ENCODE peak calls at places on chromosome 17, in eight cellular contexts. One of them, this sample, is unnamed.
A peak's percentile ranks its signal among the peaks of the same experiment; 100 is the strongest.

GRCh38 chr17:8133398-8133797 is 9.5 kb upstream of the HES7 start:
- DNase-seq in cardiac fibroblast: no peak
- DNase-seq in NCI-H2029 treated with DMSO at 0.1 percent for 48 hours: no peak
- DNase-seq in NCI-H345: no peak
- DNase-seq in activated CD4-positive, alpha-beta T cell treated with anti-CD3 and anti-CD28 coated beads, Interleukin-2, amount 10 ng/mL, durations not matched to agents 7 days and 5 days: no peak
- DNase-seq in stimulated activated CD8-positive, alpha-beta memory T cell treated with anti-CD3 and anti-CD28 coated beads, Interleukin-4, amount 100 ng/mL, for 24 hours: no peak
- DNase-seq in memory B cell: no peak
- DNase-seq in HFFc6: no peak
- DNase-seq in this sample: no peak

GRCh38 chr17:6713130-6713917 is at the start of gene SLC13A5:
- DNase-seq in cardiac fibroblast: peak; percentile 29
- DNase-seq in NCI-H2029 treated with DMSO at 0.1 percent for 48 hours: no peak
- DNase-seq in NCI-H345: no peak
- DNase-seq in activated CD4-positive, alpha-beta T cell treated with anti-CD3 and anti-CD28 coated beads, Interleukin-2, amount 10 ng/mL, durations not matched to agents 7 days and 5 days: peak; percentile 8
- DNase-seq in stimulated activated CD8-positive, alpha-beta memory T cell treated with anti-CD3 and anti-CD28 coated beads, Interleukin-4, amount 100 ng/mL, for 24 hours: no peak
- DNase-seq in memory B cell: no peak
- DNase-seq in HFFc6: no peak
- DNase-seq in this sample: peak; percentile 5

GRCh38 chr17:1894753-1895339 is 65.0 kb downstream of the RPA1 start:
- DNase-seq in cardiac fibroblast: no peak
- DNase-seq in NCI-H2029 treated with DMSO at 0.1 percent for 48 hours: no peak
- DNase-seq in NCI-H345: no peak
- DNase-seq in activated CD4-positive, alpha-beta T cell treated with anti-CD3 and anti-CD28 coated beads, Interleukin-2, amount 10 ng/mL, durations not matched to agents 7 days and 5 days: no peak
- DNase-seq in stimulated activated CD8-positive, alpha-beta memory T cell treated with anti-CD3 and anti-CD28 coated beads, Interleukin-4, amount 100 ng/mL, for 24 hours: no peak
- DNase-seq in memory B cell: no peak
- DNase-seq in HFFc6: no peak
- DNase-seq in this sample: no peak

GRCh38 chr17:27241346-27241946 is 52.5 kb upstream of the WSB1 start:
- DNase-seq in cardiac fibroblast: peak; percentile 50
- DNase-seq in NCI-H2029 treated with DMSO at 0.1 percent for 48 hours: no peak
- DNase-seq in NCI-H345: no peak
- DNase-seq in activated CD4-positive, alpha-beta T cell treated with anti-CD3 and anti-CD28 coated beads, Interleukin-2, amount 10 ng/mL, durations not matched to agents 7 days and 5 days: no peak
- DNase-seq in stimulated activated CD8-positive, alpha-beta memory T cell treated with anti-CD3 and anti-CD28 coated beads, Interleukin-4, amount 100 ng/mL, for 24 hours: no peak
- DNase-seq in memory B cell: no peak
- DNase-seq in HFFc6: peak; percentile 15
- DNase-seq in this sample: no peak

GRCh38 chr17:10613775-10614513 is 43.2 kb downstream of the MYH3 start:
- DNase-seq in cardiac fibroblast: peak; percentile 57
- DNase-seq in NCI-H2029 treated with DMSO at 0.1 percent for 48 hours: no peak
- DNase-seq in NCI-H345: no peak
- DNase-seq in activated CD4-positive, alpha-beta T cell treated with anti-CD3 and anti-CD28 coated beads, Interleukin-2, amount 10 ng/mL, durations not matched to agents 7 days and 5 days: no peak
- DNase-seq in stimulated activated CD8-positive, alpha-beta memory T cell treated with anti-CD3 and anti-CD28 coated beads, Interleukin-4, amount 100 ng/mL, for 24 hours: no peak
- DNase-seq in memory B cell: no peak
- DNase-seq in HFFc6: peak; percentile 24
- DNase-seq in this sample: no peak

GRCh38 chr17:62671553-62671952 is 44.1 kb downstream of the MRC2 start:
- DNase-seq in cardiac fibroblast: no peak
- DNase-seq in NCI-H2029 treated with DMSO at 0.1 percent for 48 hours: peak; percentile 46
- DNase-seq in NCI-H345: peak; percentile 70
- DNase-seq in activated CD4-positive, alpha-beta T cell treated with anti-CD3 and anti-CD28 coated beads, Interleukin-2, amount 10 ng/mL, durations not matched to agents 7 days and 5 days: no peak
- DNase-seq in stimulated activated CD8-positive, alpha-beta memory T cell treated with anti-CD3 and anti-CD28 coated beads, Interleukin-4, amount 100 ng/mL, for 24 hours: no peak
- DNase-seq in memory B cell: no peak
- DNase-seq in HFFc6: no peak
- DNase-seq in this sample: no peak

GRCh38 chr17:6543079-6544010 is 13.0 kb downstream of the PITPNM3 start:
- DNase-seq in cardiac fibroblast: no peak
- DNase-seq in NCI-H2029 treated with DMSO at 0.1 percent for 48 hours: no peak
- DNase-seq in NCI-H345: no peak
- DNase-seq in activated CD4-positive, alpha-beta T cell treated with anti-CD3 and anti-CD28 coated beads, Interleukin-2, amount 10 ng/mL, durations not matched to agents 7 days and 5 days: no peak
- DNase-seq in stimulated activated CD8-positive, alpha-beta memory T cell treated with anti-CD3 and anti-CD28 coated beads, Interleukin-4, amount 100 ng/mL, for 24 hours: no peak
- DNase-seq in memory B cell: no peak
- DNase-seq in HFFc6: no peak
- DNase-seq in this sample: no peak

GRCh38 chr17:38925263-38925995 is at the start of gene LASP1NB:
- DNase-seq in cardiac fibroblast: peak; percentile 49
- DNase-seq in NCI-H2029 treated with DMSO at 0.1 percent for 48 hours: no peak
- DNase-seq in NCI-H345: no peak
- DNase-seq in activated CD4-positive, alpha-beta T cell treated with anti-CD3 and anti-CD28 coated beads, Interleukin-2, amount 10 ng/mL, durations not matched to agents 7 days and 5 days: peak; percentile 57
- DNase-seq in stimulated activated CD8-positive, alpha-beta memory T cell treated with anti-CD3 and anti-CD28 coated beads, Interleukin-4, amount 100 ng/mL, for 24 hours: peak; percentile 38
- DNase-seq in memory B cell: peak; percentile 6
- DNase-seq in HFFc6: no peak
- DNase-seq in this sample: no peak

GRCh38 chr17:7281953-7282751 is 634 bp downstream of the SLC2A4 start:
- DNase-seq in cardiac fibroblast: no peak
- DNase-seq in NCI-H2029 treated with DMSO at 0.1 percent for 48 hours: no peak
- DNase-seq in NCI-H345: no peak
- DNase-seq in activated CD4-positive, alpha-beta T cell treated with anti-CD3 and anti-CD28 coated beads, Interleukin-2, amount 10 ng/mL, durations not matched to agents 7 days and 5 days: no peak
- DNase-seq in stimulated activated CD8-positive, alpha-beta memory T cell treated with anti-CD3 and anti-CD28 coated beads, Interleukin-4, amount 100 ng/mL, for 24 hours: no peak
- DNase-seq in memory B cell: peak; percentile 27
- DNase-seq in HFFc6: no peak
- DNase-seq in this sample: no peak

GRCh38 chr17:70288540-70289290 is 119.4 kb downstream of the KCNJ2 start:
- DNase-seq in cardiac fibroblast: peak; percentile 72
- DNase-seq in NCI-H2029 treated with DMSO at 0.1 percent for 48 hours: no peak
- DNase-seq in NCI-H345: no peak
- DNase-seq in activated CD4-positive, alpha-beta T cell treated with anti-CD3 and anti-CD28 coated beads, Interleukin-2, amount 10 ng/mL, durations not matched to agents 7 days and 5 days: no peak
- DNase-seq in stimulated activated CD8-positive, alpha-beta memory T cell treated with anti-CD3 and anti-CD28 coated beads, Interleukin-4, amount 100 ng/mL, for 24 hours: no peak
- DNase-seq in memory B cell: no peak
- DNase-seq in HFFc6: no peak
- DNase-seq in this sample: no peak

GRCh38 chr17:81648013-81648706 is 8.2 kb downstream of the PDE6G start:
- DNase-seq in cardiac fibroblast: no peak
- DNase-seq in NCI-H2029 treated with DMSO at 0.1 percent for 48 hours: no peak
- DNase-seq in NCI-H345: peak; percentile 8
- DNase-seq in activated CD4-positive, alpha-beta T cell treated with anti-CD3 and anti-CD28 coated beads, Interleukin-2, amount 10 ng/mL, durations not matched to agents 7 days and 5 days: no peak
- DNase-seq in stimulated activated CD8-positive, alpha-beta memory T cell treated with anti-CD3 and anti-CD28 coated beads, Interleukin-4, amount 100 ng/mL, for 24 hours: no peak
- DNase-seq in memory B cell: no peak
- DNase-seq in HFFc6: no peak
- DNase-seq in this sample: no peak

GRCh38 chr17:39144414-39144813 is 7.0 kb downstream of the PLXDC1 start:
- DNase-seq in cardiac fibroblast: peak; percentile 92
- DNase-seq in NCI-H2029 treated with DMSO at 0.1 percent for 48 hours: peak; percentile 88
- DNase-seq in NCI-H345: peak; percentile 82
- DNase-seq in activated CD4-positive, alpha-beta T cell treated with anti-CD3 and anti-CD28 coated beads, Interleukin-2, amount 10 ng/mL, durations not matched to agents 7 days and 5 days: no peak
- DNase-seq in stimulated activated CD8-positive, alpha-beta memory T cell treated with anti-CD3 and anti-CD28 coated beads, Interleukin-4, amount 100 ng/mL, for 24 hours: no peak
- DNase-seq in memory B cell: no peak
- DNase-seq in HFFc6: peak; percentile 76
- DNase-seq in this sample: peak; percentile 82

GRCh38 chr17:56665864-56666263 is 72.4 kb downstream of the NOG start:
- DNase-seq in cardiac fibroblast: no peak
- DNase-seq in NCI-H2029 treated with DMSO at 0.1 percent for 48 hours: no peak
- DNase-seq in NCI-H345: no peak
- DNase-seq in activated CD4-positive, alpha-beta T cell treated with anti-CD3 and anti-CD28 coated beads, Interleukin-2, amount 10 ng/mL, durations not matched to agents 7 days and 5 days: no peak
- DNase-seq in stimulated activated CD8-positive, alpha-beta memory T cell treated with anti-CD3 and anti-CD28 coated beads, Interleukin-4, amount 100 ng/mL, for 24 hours: no peak
- DNase-seq in memory B cell: no peak
- DNase-seq in HFFc6: no peak
- DNase-seq in this sample: no peak

GRCh38 chr17:66098040-66098439 is 93.9 kb downstream of the CEP112 start:
- DNase-seq in cardiac fibroblast: peak; percentile 19
- DNase-seq in NCI-H2029 treated with DMSO at 0.1 percent for 48 hours: no peak
- DNase-seq in NCI-H345: no peak
- DNase-seq in activated CD4-positive, alpha-beta T cell treated with anti-CD3 and anti-CD28 coated beads, Interleukin-2, amount 10 ng/mL, durations not matched to agents 7 days and 5 days: no peak
- DNase-seq in stimulated activated CD8-positive, alpha-beta memory T cell treated with anti-CD3 and anti-CD28 coated beads, Interleukin-4, amount 100 ng/mL, for 24 hours: no peak
- DNase-seq in memory B cell: no peak
- DNase-seq in HFFc6: peak; percentile 22
- DNase-seq in this sample: peak; percentile 42

GRCh38 chr17:19510903-19511302 is 22.8 kb upstream of the SLC47A1 start:
- DNase-seq in cardiac fibroblast: no peak
- DNase-seq in NCI-H2029 treated with DMSO at 0.1 percent for 48 hours: no peak
- DNase-seq in NCI-H345: no peak
- DNase-seq in activated CD4-positive, alpha-beta T cell treated with anti-CD3 and anti-CD28 coated beads, Interleukin-2, amount 10 ng/mL, durations not matched to agents 7 days and 5 days: no peak
- DNase-seq in stimulated activated CD8-positive, alpha-beta memory T cell treated with anti-CD3 and anti-CD28 coated beads, Interleukin-4, amount 100 ng/mL, for 24 hours: no peak
- DNase-seq in memory B cell: no peak
- DNase-seq in HFFc6: no peak
- DNase-seq in this sample: no peak